ENCODE peak calls at places on chromosomes 13 and 19, in eight cellular contexts. B, Q, T, S, C, N, X and E are unnamed samples.
A peak's percentile ranks its signal among the peaks of the same experiment; 100 is the strongest.

GRCh38 chr19:6065685-6066365 is 44.5 kb downstream of the RFX2 start:
- DNase-seq in T (peak; percentile 49), N (no peak), Q (peak; percentile 44), B (peak; percentile 47), S (no peak), X (peak; percentile 52), C (peak; percentile 94), E (no peak)

GRCh38 chr13:110913911-110914292 is 967 bp downstream of the ANKRD10 start:
- DNase-seq in X (no peak), S (no peak), C (peak; percentile 63), Q (no peak), T (no peak), N (no peak), B (no peak), E (no peak)

GRCh38 chr13:51612867-51613266 is 28.6 kb downstream of the WDFY2 start:
- DNase-seq in S (no peak), T (no peak), X (no peak), Q (no peak), N (no peak), C (no peak), B (no peak), E (no peak)

GRCh38 chr19:13329766-13330165 is 176.5 kb downstream of the CACNA1A start:
- DNase-seq in B (no peak), S (no peak), N (no peak), Q (no peak), X (no peak), T (peak; percentile 11), C (no peak), E (no peak)

GRCh38 chr13:59643239-59643865 is 520.4 kb downstream of the DIAPH3 start:
- DNase-seq in X (no peak), C (no peak), T (no peak), B (no peak), Q (no peak), N (no peak), S (no peak), E (no peak)

GRCh38 chr13:75489502-75490263 is 7.7 kb upstream of the TBC1D4 start:
- DNase-seq in N (no peak), S (no peak), Q (no peak), C (peak; percentile 4), X (no peak), T (no peak), B (peak; percentile 14), E (no peak)

GRCh38 chr19:17235618-17236413 is 9.8 kb downstream of the OCEL1 start:
- DNase-seq in Q (peak; percentile 36), S (no peak), X (no peak), B (peak; percentile 33), C (peak; percentile 91), T (peak; percentile 76), N (peak; percentile 75), E (no peak)

GRCh38 chr19:45254044-45254531 is 3.0 kb downstream of the MARK4 start:
- DNase-seq in C (no peak), N (no peak), T (no peak), S (no peak), X (no peak), B (no peak), Q (no peak), E (no peak)

GRCh38 chr19:2500861-2501260 is 24.9 kb downstream of the GADD45B start:
- DNase-seq in S (no peak), C (no peak), T (no peak), N (no peak), B (no peak), Q (no peak), X (no peak), E (no peak)

GRCh38 chr19:22199171-22199570 is 2.4 kb upstream of the ZNF676 start:
- DNase-seq in X (no peak), T (no peak), B (no peak), N (no peak), Q (no peak), C (no peak), S (no peak), E (no peak)

GRCh38 chr13:105342421-105342820 is 1193.0 kb downstream of the EFNB2 start:
- DNase-seq in S (no peak), T (no peak), B (no peak), N (no peak), Q (no peak), X (no peak), C (no peak), E (no peak)

GRCh38 chr13:26460652-26461051 is 96.8 kb upstream of the WASF3 start:
- DNase-seq in T (no peak), N (no peak), B (no peak), S (no peak), C (no peak), Q (no peak), X (no peak), E (no peak)

GRCh38 chr19:33604651-33605050 is 17.1 kb upstream of the CHST8 start:
- DNase-seq in C (no peak), T (no peak), B (no peak), X (no peak), Q (no peak), S (no peak), N (no peak), E (no peak)

GRCh38 chr19:29449371-29449770 is 76.4 kb upstream of the VSTM2B start:
- DNase-seq in X (no peak), T (no peak), N (no peak), Q (no peak), C (no peak), S (no peak), B (no peak), E (no peak)

GRCh38 chr13:95956589-95957148 is 96.5 kb downstream of the UGGT2 start:
- DNase-seq in N (no peak), B (no peak), T (no peak), C (peak; percentile 17), S (peak; percentile 3), X (no peak), Q (no peak), E (no peak)

GRCh38 chr19:14347999-14348889 is 33.0 kb upstream of the ADGRE5 start:
- DNase-seq in S (no peak), N (peak; percentile 66), X (peak; percentile 76), C (peak; percentile 76), Q (peak; percentile 43), T (peak; percentile 37), B (peak; percentile 67), E (no peak)

GRCh38 chr19:19443902-19444693 is 38.6 kb downstream of the GATAD2A start:
- DNase-seq in B (no peak), N (no peak), X (no peak), T (no peak), S (no peak), Q (no peak), C (no peak), E (no peak)

GRCh38 chr13:31234729-31235128 is 35.0 kb downstream of the B3GLCT start:
- DNase-seq in N (no peak), S (no peak), C (peak; percentile 24), X (peak; percentile 25), T (peak; percentile 5), Q (no peak), B (no peak), E (no peak)